ENCODE peak calls at places on chromosomes 13 and 19, in ten cellular contexts. M, Q, L, F, K, T, W, S, E and C are unnamed samples.

GRCh38 chr13:114101325-114101821 is 31.1 kb downstream of the RASA3 start:
- DNase-seq in M (no peak), Q (no peak), L (no peak), F (no peak), K (peak; percentile 77), T (no peak), W (no peak), S (no peak), E (peak; percentile 5), C (no peak)

GRCh38 chr19:35644987-35645679 is 3.0 kb upstream of the COX6B1 start:
- DNase-seq in M (peak; percentile 88), Q (peak; percentile 60), L (peak; percentile 58), F (no peak), K (peak; percentile 93), T (peak; percentile 70), W (peak; percentile 75), S (peak; percentile 40), E (peak; percentile 93), C (peak; percentile 60)

GRCh38 chr13:99053636-99054233 is 75.9 kb upstream of the DOCK9 start:
- DNase-seq in M (no peak), Q (no peak), L (no peak), F (no peak), K (no peak), T (no peak), W (no peak), S (no peak), E (no peak), C (no peak)

GRCh38 chr13:91236942-91237341 is 110.5 kb upstream of the MIR17HG start:
- DNase-seq in M (no peak), Q (no peak), L (no peak), F (no peak), K (no peak), T (no peak), W (no peak), S (no peak), E (no peak), C (no peak)

GRCh38 chr13:93416943-93417342 is 190.3 kb downstream of the GPC6 start:
- DNase-seq in M (no peak), Q (peak; percentile 46), L (no peak), F (no peak), K (no peak), T (no peak), W (no peak), S (no peak), E (no peak), C (no peak)

GRCh38 chr13:39909634-39910033 is 254.2 kb downstream of the COG6 start:
- DNase-seq in M (no peak), Q (no peak), L (no peak), F (no peak), K (no peak), T (no peak), W (no peak), S (no peak), E (no peak), C (no peak)

GRCh38 chr13:73268306-73268705 is 209.5 kb downstream of the KLF5 start:
- DNase-seq in M (no peak), Q (peak; percentile 48), L (no peak), F (peak; percentile 54), K (no peak), T (peak; percentile 38), W (no peak), S (no peak), E (no peak), C (no peak)

GRCh38 chr19:38544569-38545315 is 73.0 kb downstream of the MAP4K1 start:
- DNase-seq in M (no peak), Q (peak; percentile 30), L (no peak), F (peak; percentile 9), K (no peak), T (peak; percentile 10), W (no peak), S (no peak), E (no peak), C (no peak)

GRCh38 chr19:55241143-55241934 is 12.8 kb upstream of the TMEM86B start:
- DNase-seq in M (no peak), Q (no peak), L (no peak), F (no peak), K (no peak), T (no peak), W (no peak), S (no peak), E (no peak), C (no peak)

GRCh38 chr13:51552027-51552426 is 32.2 kb upstream of the WDFY2 start:
- DNase-seq in M (no peak), Q (peak; percentile 18), L (no peak), F (no peak), K (no peak), T (no peak), W (no peak), S (no peak), E (no peak), C (no peak)

GRCh38 chr13:41909524-41909923 is 51.4 kb downstream of the VWA8 start:
- DNase-seq in M (no peak), Q (no peak), L (no peak), F (no peak), K (no peak), T (no peak), W (no peak), S (no peak), E (no peak), C (no peak)

GRCh38 chr13:41900918-41901317 is 60.0 kb downstream of the VWA8 start:
- DNase-seq in M (no peak), Q (no peak), L (no peak), F (no peak), K (no peak), T (no peak), W (no peak), S (no peak), E (no peak), C (no peak)

GRCh38 chr13:41905600-41906254 is 55.2 kb downstream of the VWA8 start:
- DNase-seq in M (no peak), Q (peak; percentile 73), L (no peak), F (peak; percentile 51), K (no peak), T (peak; percentile 53), W (no peak), S (no peak), E (no peak), C (no peak)
- TF ChIP-seq CTCF in M (peak; percentile 63), Q (peak; percentile 64), L (peak; percentile 39), F (peak; percentile 78), K (peak; percentile 39), T (peak; percentile 62), W (peak; percentile 69), S (peak; percentile 52), E (peak; percentile 43), C (peak; percentile 64)

GRCh38 chr13:71483733-71484132 is 383.3 kb downstream of the DACH1 start:
- DNase-seq in M (no peak), Q (no peak), L (no peak), F (no peak), K (no peak), T (no peak), W (no peak), S (no peak), E (no peak), C (no peak)

GRCh38 chr13:71477735-71478134 is 389.3 kb downstream of the DACH1 start:
- DNase-seq in M (no peak), Q (peak; percentile 23), L (no peak), F (no peak), K (no peak), T (peak; percentile 10), W (no peak), S (no peak), E (no peak), C (no peak)
- TF ChIP-seq CTCF in M (peak; percentile 38), Q (peak; percentile 56), L (no peak), F (peak; percentile 54), K (no peak), T (peak; percentile 55), W (peak; percentile 66), S (no peak), E (peak; percentile 49), C (peak; percentile 12)

GRCh38 chr13:113086031-113086750 is 19.4 kb upstream of the F7 start:
- DNase-seq in M (no peak), Q (no peak), L (no peak), F (no peak), K (no peak), T (no peak), W (no peak), S (no peak), E (no peak), C (peak; percentile 17)

GRCh38 chr13:113084943-113085540 is 20.5 kb upstream of the F7 start:
- DNase-seq in M (no peak), Q (no peak), L (no peak), F (no peak), K (no peak), T (no peak), W (no peak), S (no peak), E (no peak), C (peak; percentile 27)

GRCh38 chr13:113083402-113084061 is 22.1 kb upstream of the F7 start:
- DNase-seq in M (peak; percentile 65), Q (no peak), L (peak; percentile 63), F (no peak), K (no peak), T (peak; percentile 44), W (no peak), S (no peak), E (no peak), C (no peak)

GRCh38 chr13:113083022-113083373 is 22.6 kb upstream of the F7 start:
- DNase-seq in M (no peak), Q (no peak), L (no peak), F (no peak), K (no peak), T (no peak), W (no peak), S (no peak), E (no peak), C (no peak)

GRCh38 chr13:113084094-113084942 is 21.3 kb upstream of the F7 start:
- DNase-seq in M (no peak), Q (no peak), L (no peak), F (no peak), K (no peak), T (no peak), W (no peak), S (no peak), E (no peak), C (no peak)
- TF ChIP-seq CTCF in M (no peak), Q (peak; percentile 42), L (no peak), F (peak; percentile 19), K (no peak), T (peak; percentile 16), W (peak; percentile 41), S (no peak), E (no peak), C (no peak)

GRCh38 chr19:17758528-17758927 is 7.3 kb downstream of the FCHO1 start:
- DNase-seq in M (no peak), Q (no peak), L (no peak), F (no peak), K (no peak), T (no peak), W (no peak), S (no peak), E (no peak), C (no peak)
- TF ChIP-seq CTCF in M (no peak), Q (no peak), L (no peak), F (no peak), K (no peak), T (no peak), W (no peak), S (no peak), E (no peak), C (no peak)

GRCh38 chr13:88552966-88553365 is 881.8 kb downstream of the SLITRK5 start:
- DNase-seq in M (no peak), Q (no peak), L (no peak), F (no peak), K (no peak), T (no peak), W (no peak), S (no peak), E (no peak), C (no peak)
- TF ChIP-seq CTCF in M (no peak), Q (no peak), L (no peak), F (no peak), K (no peak), T (no peak), W (no peak), S (no peak), E (no peak), C (no peak)